ENCODE peak calls at places on chromosomes 4 and X, in six cellular contexts. K, L, D, V, W and R are unnamed samples.

GRCh38 chr4:37793562-37793961 is 32.9 kb upstream of the PGM2 start:
- DNase-seq in W (peak), D (no peak), K (no peak), V (no peak), L (no peak), R (no peak)

GRCh38 chr4:53905935-53906377 is 158.4 kb downstream of the CHIC2 start:
- DNase-seq in L (no peak), K (no peak), D (no peak), V (no peak), W (peak), R (no peak)

GRCh38 chrX:2549874-2550273 is 49.1 kb upstream of the DHRSX start:
- DNase-seq in V (no peak), L (peak), W (no peak), K (no peak), D (no peak), R (no peak)

GRCh38 chr4:122293374-122294365 is 85.1 kb upstream of the ADAD1 start:
- DNase-seq in L (peak), K (no peak), W (no peak), D (no peak), V (no peak), R (no peak)

GRCh38 chrX:141969706-141970105 is 66.0 kb downstream of the MAGEC1 start:
- DNase-seq in V (no peak), W (no peak), L (no peak), K (no peak), D (no peak), R (no peak)

GRCh38 chr4:87209696-87210095 is 10.7 kb downstream of the KLHL8 start:
- DNase-seq in V (no peak), W (no peak), K (no peak), D (no peak), L (no peak), R (no peak)

GRCh38 chrX:29155286-29155685 is 568.0 kb downstream of the IL1RAPL1 start:
- DNase-seq in V (no peak), D (no peak), K (no peak), W (no peak), L (no peak), R (no peak)

GRCh38 chrX:78754917-78755316 is 7.4 kb downstream of the LPAR4 start:
- DNase-seq in V (no peak), W (no peak), K (no peak), L (no peak), D (no peak), R (no peak)

GRCh38 chrX:103607385-103608304 is at the start of gene TCEAL3:
- DNase-seq in W (no peak), K (peak), D (peak), V (no peak), L (peak), R (peak)

DNA sequence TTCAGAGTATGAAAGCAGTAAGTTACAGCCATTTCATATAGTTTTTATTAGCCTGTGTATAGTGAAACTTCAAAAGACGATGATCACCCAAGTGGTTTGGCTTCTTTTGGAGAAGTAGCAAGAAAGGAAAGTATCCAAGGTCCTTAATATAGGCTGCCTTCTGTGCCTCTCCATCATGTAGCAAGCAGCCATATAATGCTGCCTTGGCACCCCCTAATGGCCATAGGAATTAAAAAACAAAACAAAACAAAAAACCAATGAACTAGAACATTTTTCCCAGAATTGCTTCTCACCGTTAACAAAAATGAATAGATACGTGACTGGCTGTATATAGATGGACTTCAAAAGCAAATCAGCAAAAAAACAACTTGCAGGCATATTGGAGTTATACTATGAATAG is 18.9 kb downstream of the LAMP2 start:
- DNase-seq in K (no peak), W (no peak), L (no peak), D (no peak), V (no peak), R (no peak)
- TF ChIP-seq CTCF in K (peak), W (no peak), L (peak), D (no peak), V (peak), R (no peak)

DNA sequence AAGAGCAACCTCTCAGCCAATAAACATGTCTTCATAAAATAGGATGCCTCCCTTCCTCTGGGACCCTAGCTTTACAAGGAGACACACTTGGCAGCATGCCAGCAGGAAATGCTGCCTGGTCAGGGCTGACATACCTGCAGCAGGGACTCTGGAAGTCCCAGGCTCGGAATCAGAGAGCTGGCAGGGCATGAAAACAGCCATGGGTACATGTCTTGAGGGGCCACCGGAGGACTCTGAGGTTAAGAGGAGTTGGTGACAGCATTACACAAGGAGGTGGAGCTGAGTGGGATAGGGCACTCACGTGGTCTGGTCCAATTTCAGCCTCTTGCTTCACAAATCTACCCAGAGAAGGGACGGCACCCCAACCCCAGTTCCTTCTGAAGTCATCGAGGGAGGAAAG is 15.7 kb downstream of the MSX1 start:
- DNase-seq in D (no peak), V (no peak), W (no peak), K (no peak), L (no peak), R (no peak)
- TF ChIP-seq CTCF in D (no peak), V (no peak), W (no peak), K (no peak), L (no peak), R (no peak)

GRCh38 chr4:81687470-81687869 is 215.8 kb upstream of the RASGEF1B start:
- DNase-seq in L (no peak), K (no peak), V (no peak), W (no peak), D (no peak), R (no peak)

GRCh38 chr4:81685105-81685504 is 213.4 kb upstream of the RASGEF1B start:
- DNase-seq in L (no peak), K (no peak), V (no peak), W (no peak), D (no peak), R (no peak)

GRCh38 chr4:81690871-81691270 is 219.2 kb upstream of the RASGEF1B start:
- DNase-seq in W (no peak), K (no peak), V (no peak), D (no peak), L (no peak), R (no peak)

GRCh38 chr4:81684357-81684756 is 212.7 kb upstream of the RASGEF1B start:
- DNase-seq in W (no peak), D (no peak), K (peak), L (no peak), V (no peak), R (no peak)

DNA sequence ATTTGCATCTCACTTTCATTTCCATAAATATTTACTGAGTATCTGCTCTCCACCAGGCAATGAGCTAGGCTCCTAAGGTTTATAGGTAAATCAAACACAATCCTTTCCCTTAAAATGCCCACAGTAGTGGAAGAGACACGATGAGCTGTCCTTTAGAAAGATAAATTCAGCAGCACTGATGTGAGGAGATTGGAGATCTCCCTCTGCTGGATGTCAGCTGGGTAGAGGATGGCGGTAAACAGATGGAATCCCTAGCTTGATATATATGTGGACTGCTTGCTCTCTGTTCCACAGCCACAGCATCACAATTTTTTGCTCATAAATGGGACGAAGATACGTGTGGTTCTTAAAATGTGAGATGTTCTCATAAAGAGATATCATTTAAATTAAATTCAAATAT is 216.4 kb upstream of the RASGEF1B start:
- DNase-seq in V (no peak), K (no peak), D (no peak), W (peak), L (peak), R (no peak)
- TF ChIP-seq CTCF in V (peak), K (peak), D (peak), W (peak), L (peak), R (no peak)

DNA sequence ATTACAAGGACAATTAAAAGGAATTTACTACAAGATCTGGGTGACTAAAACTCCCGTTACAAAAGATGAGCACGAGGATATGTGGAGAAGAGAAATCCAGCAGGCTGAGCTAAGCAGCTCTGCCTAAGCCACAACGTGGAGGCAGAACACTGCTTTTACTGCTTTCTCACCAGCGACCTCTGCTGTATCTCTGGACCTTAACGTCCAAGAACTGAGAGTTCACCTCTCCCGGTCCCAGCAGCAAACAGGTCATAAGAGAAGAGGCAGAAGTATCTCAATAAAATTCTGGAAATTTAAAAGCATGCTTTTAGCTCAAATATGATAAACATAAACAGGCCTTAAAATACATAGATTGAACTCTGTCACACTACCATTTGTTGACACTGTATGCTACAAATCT is 81.0 kb downstream of the ADGRA3 start:
- DNase-seq in D (no peak), W (peak), K (no peak), L (peak), V (peak), R (no peak)
- TF ChIP-seq CTCF in D (peak), W (peak), K (peak), L (peak), V (peak), R (no peak)

GRCh38 chrX:154478728-154479622 is at the start of gene LAGE3:
- DNase-seq in V (peak), W (peak), K (peak), D (peak), L (peak), R (peak)
- TF ChIP-seq CTCF in V (no peak), W (no peak), K (no peak), D (no peak), L (no peak), R (no peak)